ENCODE peak calls at places on chromosomes 7 and 10, in four cellular contexts. M, V, L and G are unnamed samples.

GRCh38 chr10:76984559-76985443 is 652.8 kb downstream of the KCNMA1 start:
- DNase-seq in L (peak), M (peak), V (peak), G (peak)

GRCh38 chr10:29210469-29210868 is 78.4 kb upstream of the LYZL1 start:
- DNase-seq in L (no peak), M (no peak), V (no peak), G (no peak)

GRCh38 chr10:934746-935406 is 3.4 kb upstream of the LARP4B start:
- DNase-seq in L (no peak), V (no peak), M (no peak), G (no peak)

GRCh38 chr10:98039690-98040381 is 9.4 kb upstream of the CRTAC1 start:
- DNase-seq in V (no peak), M (no peak), L (no peak), G (no peak)

GRCh38 chr10:35160743-35161142 is 34.1 kb downstream of the CREM start:
- DNase-seq in L (no peak), M (no peak), V (no peak), G (no peak)

GRCh38 chr7:46576950-46577349 is 655.9 kb upstream of the IGFBP3 start:
- DNase-seq in M (peak), L (no peak), V (no peak), G (no peak)

GRCh38 chr10:12656518-12657142 is 307.3 kb downstream of the CAMK1D start:
- DNase-seq in V (peak), M (peak), L (peak), G (no peak)

GRCh38 chr7:7496326-7496725 is 39.3 kb downstream of the COL28A1 start:
- DNase-seq in M (no peak), V (no peak), L (no peak), G (no peak)

GRCh38 chr7:92872701-92873100 is 36.3 kb upstream of the CDK6 start:
- DNase-seq in L (no peak), M (peak), V (no peak), G (no peak)

GRCh38 chr7:24926623-24927539 is 53.1 kb downstream of the OSBPL3 start:
- DNase-seq in M (peak), V (no peak), L (no peak), G (no peak)

GRCh38 chr7:109437957-109438356 is 868.3 kb downstream of the DNAJB9 start:
- DNase-seq in V (no peak), M (no peak), L (no peak), G (no peak)
- H3K9ac ChIP-seq in V (no peak), M (no peak), L (no peak), G (no peak)

GRCh38 chr10:102241444-102242117 is at the start of gene PITX3:
- DNase-seq in V (no peak), L (peak), M (peak), G (peak)
- H3K9ac ChIP-seq in V (no peak), L (no peak), M (peak), G (peak)

GRCh38 chr10:78336402-78336791 is 302.7 kb downstream of the RPS24 start:
- DNase-seq in L (no peak), V (no peak), M (peak), G (peak)

GRCh38 chr10:78335371-78335690 is 301.7 kb downstream of the RPS24 start:
- DNase-seq in L (no peak), M (no peak), V (no peak), G (peak)

GRCh38 chr10:78337646-78338391 is 304.2 kb downstream of the RPS24 start:
- DNase-seq in L (no peak), M (peak), V (no peak), G (peak)

GRCh38 chr10:78337016-78337415 is 303.4 kb downstream of the RPS24 start:
- DNase-seq in L (no peak), V (no peak), M (no peak), G (no peak)

GRCh38 chr10:78335691-78336401 is 302.2 kb downstream of the RPS24 start:
- DNase-seq in L (no peak), V (no peak), M (peak), G (peak)
- H3K9ac ChIP-seq in L (peak), V (no peak), M (no peak), G (no peak)

GRCh38 chr7:137925754-137926153 is 76.1 kb downstream of the CREB3L2 start:
- DNase-seq in V (no peak), L (no peak), M (no peak), G (no peak)
- H3K9ac ChIP-seq in V (no peak), L (no peak), M (no peak), G (no peak)

GRCh38 chr7:452230-452751 is 67.4 kb downstream of the PDGFA start:
- DNase-seq in M (peak), L (no peak), V (no peak), G (no peak)

GRCh38 chr7:454356-455109 is 65.1 kb downstream of the PDGFA start:
- DNase-seq in L (no peak), V (no peak), M (no peak), G (no peak)

GRCh38 chr7:451255-452229 is 68.1 kb downstream of the PDGFA start:
- DNase-seq in M (no peak), L (no peak), V (no peak), G (no peak)

GRCh38 chr7:453597-454306 is 65.9 kb downstream of the PDGFA start:
- DNase-seq in L (no peak), M (no peak), V (no peak), G (no peak)

GRCh38 chr7:452791-453455 is 66.7 kb downstream of the PDGFA start:
- DNase-seq in L (no peak), V (no peak), M (no peak), G (no peak)
- H3K9ac ChIP-seq in L (peak), V (no peak), M (no peak), G (no peak)

GRCh38 chr7:51121945-51122425 is 194.6 kb downstream of the COBL start:
- DNase-seq in V (no peak), L (peak), M (no peak), G (no peak)
- H3K9ac ChIP-seq in V (no peak), L (no peak), M (no peak), G (no peak)

GRCh38 chr7:128827248-128827958 is 2.8 kb upstream of the FLNC start:
- DNase-seq in M (peak), L (no peak), V (no peak), G (no peak)

GRCh38 chr7:128829391-128830166 is 627 bp upstream of the FLNC start:
- DNase-seq in L (no peak), V (no peak), M (peak), G (no peak)

GRCh38 chr7:128826916-128827247 is 3.3 kb upstream of the FLNC start:
- DNase-seq in V (no peak), M (no peak), L (no peak), G (no peak)

GRCh38 chr7:128827971-128828711 is 2.1 kb upstream of the FLNC start:
- DNase-seq in L (no peak), V (no peak), M (peak), G (no peak)

GRCh38 chr7:128826512-128826911 is 3.7 kb upstream of the FLNC start:
- DNase-seq in M (no peak), L (no peak), V (no peak), G (no peak)
- H3K9ac ChIP-seq in M (no peak), L (no peak), V (no peak), G (no peak)

GRCh38 chr10:108861181-108861754 is 1062.0 kb downstream of the XPNPEP1 start:
- DNase-seq in L (no peak), V (no peak), M (no peak), G (no peak)

GRCh38 chr10:108862691-108863350 is 1060.5 kb downstream of the XPNPEP1 start:
- DNase-seq in V (no peak), L (no peak), M (peak), G (no peak)
- H3K9ac ChIP-seq in V (no peak), L (no peak), M (no peak), G (no peak)

DNA sequence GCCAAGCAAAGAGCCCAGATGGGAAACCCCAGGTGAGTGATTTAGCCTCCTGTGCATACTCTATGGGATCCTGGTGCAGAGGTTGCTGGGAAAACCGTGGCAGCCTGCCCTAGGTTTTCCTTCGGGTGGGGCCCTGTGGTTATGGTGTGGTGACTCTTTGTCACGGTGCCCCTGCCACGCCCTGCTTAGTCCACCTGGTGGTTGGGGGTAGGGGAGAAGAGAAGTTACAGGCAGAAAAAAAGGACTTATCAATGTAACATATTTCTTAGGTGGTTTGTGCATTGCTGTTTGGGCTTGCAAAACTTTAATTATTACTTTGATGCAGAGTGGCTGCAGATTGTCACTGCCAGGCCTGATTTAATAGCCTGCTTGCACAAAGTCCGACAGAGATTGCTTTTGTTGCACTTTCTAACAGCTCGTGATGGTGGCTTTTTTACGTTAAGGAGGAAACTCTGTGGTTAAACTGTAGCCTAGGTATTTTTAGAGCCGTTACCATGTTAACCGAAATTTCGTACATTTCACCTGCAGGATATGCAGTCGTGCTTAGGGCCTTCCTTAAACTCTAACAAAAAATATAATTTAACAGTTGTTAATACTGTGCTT is 197.4 kb downstream of the RNLS start:
- DNase-seq in V (peak), M (no peak), L (no peak), G (peak)
- H3K9ac ChIP-seq in V (peak), M (no peak), L (no peak), G (peak)

GRCh38 chr10:90857635-90858488 is at the start of gene HTR7:
- DNase-seq in M (peak), V (peak), L (peak), G (peak)
- H3K9ac ChIP-seq in M (peak), V (peak), L (peak), G (peak)